ENCODE peak calls at places on chromosomes 13 and 19, in seven cellular contexts. J is stimulated activated CD4-positive, alpha-beta T cell treated with anti-CD3 and anti-CD28 coated beads, Interleukin-4, amount 100 ng/mL, for 1 hour; D is NCI-H1694; P is HEK293T; Q is C1 segment of cervical spinal cord; Z is iPS DF 19.7; E is NCI-H146. F is an unnamed sample.

GRCh38 chr19:18854982-18855381 is 23.2 kb downstream of the UPF1 start:
- DNase-seq in Z (no peak), D (no peak), J (no peak), Q (no peak), P (no peak), E (no peak), F (no peak)

GRCh38 chr13:40780822-40781401 is 8.5 kb upstream of the SLC25A15 start:
- DNase-seq in Q (no peak), Z (no peak), D (no peak), P (peak), E (no peak), J (no peak), F (no peak)

GRCh38 chr19:3275068-3275582 is 50.7 kb downstream of the CELF5 start:
- DNase-seq in J (peak), D (peak), Q (no peak), E (peak), P (peak), Z (no peak), F (no peak)

GRCh38 chr13:67515895-67516294 is 285.8 kb upstream of the PCDH9 start:
- DNase-seq in J (no peak), Q (no peak), Z (no peak), E (peak), D (no peak), P (no peak), F (no peak)

GRCh38 chr13:28477709-28477973 is 17.3 kb downstream of the FLT1 start:
- DNase-seq in J (no peak), P (no peak), Z (no peak), Q (no peak), E (no peak), D (no peak), F (no peak)

GRCh38 chr13:42532561-42533335 is 41.2 kb upstream of the TNFSF11 start:
- DNase-seq in E (no peak), J (no peak), D (no peak), P (no peak), Z (no peak), Q (no peak), F (no peak)

GRCh38 chr13:24716446-24716845 is 36.2 kb downstream of the ATP12A start:
- DNase-seq in J (no peak), P (no peak), E (no peak), D (no peak), Z (no peak), Q (no peak), F (no peak)

GRCh38 chr13:111047326-111047725 is 67.8 kb upstream of the ARHGEF7 start:
- DNase-seq in D (no peak), J (no peak), Z (no peak), Q (no peak), P (no peak), E (no peak), F (no peak)

GRCh38 chr13:40517486-40518311 is 148.7 kb downstream of the FOXO1 start:
- DNase-seq in D (no peak), P (no peak), Z (no peak), E (no peak), Q (no peak), J (peak), F (no peak)

GRCh38 chr13:110478405-110479214 is 82.9 kb downstream of the RAB20 start:
- DNase-seq in E (no peak), P (no peak), Z (no peak), J (no peak), D (no peak), Q (no peak), F (no peak)

GRCh38 chr19:33577947-33578346 is 43.8 kb upstream of the CHST8 start:
- DNase-seq in Z (no peak), D (no peak), P (no peak), Q (no peak), E (no peak), J (no peak), F (no peak)

GRCh38 chr19:40394816-40395210 is 4.8 kb upstream of the HIPK4 start:
- DNase-seq in P (no peak), D (no peak), Z (no peak), E (no peak), Q (no peak), J (no peak), F (peak)

GRCh38 chr19:42436006-42436405 is 6.7 kb downstream of the CXCL17 start:
- DNase-seq in D (no peak), P (no peak), J (no peak), Q (no peak), Z (no peak), E (no peak), F (no peak)

GRCh38 chr19:13938361-13939027 is at the start of gene PODNL1:
- DNase-seq in E (no peak), P (no peak), Z (no peak), J (no peak), Q (peak), D (no peak), F (no peak)

GRCh38 chr13:111898956-111899713 is 167.8 kb upstream of the SOX1 start:
- DNase-seq in P (no peak), Z (no peak), Q (no peak), J (no peak), E (no peak), D (no peak), F (no peak)

GRCh38 chr13:61146158-61146557 is 269.5 kb downstream of the PCDH20 start:
- DNase-seq in J (no peak), Z (no peak), Q (no peak), P (no peak), E (no peak), D (no peak), F (no peak)

GRCh38 chr13:23610187-23610576 is 40.0 kb downstream of the TNFRSF19 start:
- DNase-seq in D (no peak), J (no peak), Z (no peak), Q (no peak), P (no peak), E (no peak), F (peak)

GRCh38 chr13:44313674-44314073 is 60.0 kb upstream of the SERP2 start:
- DNase-seq in Q (no peak), P (no peak), D (no peak), Z (no peak), E (no peak), J (no peak), F (no peak)

GRCh38 chr13:36294061-36294460 is 3.6 kb downstream of the CCDC169 start:
- DNase-seq in D (no peak), J (no peak), P (no peak), E (no peak), Z (no peak), Q (no peak), F (no peak)

GRCh38 chr13:59394526-59394925 is 769.2 kb downstream of the DIAPH3 start:
- DNase-seq in Q (no peak), E (no peak), Z (no peak), P (no peak), J (no peak), D (no peak), F (no peak)

GRCh38 chr13:74104661-74105275 is 29.4 kb downstream of the KLF12 start:
- DNase-seq in P (no peak), D (no peak), Q (no peak), Z (no peak), J (no peak), E (peak), F (no peak)

GRCh38 chr19:10864538-10864899 is 6.8 kb upstream of the CARM1 start:
- DNase-seq in D (peak), E (peak), P (peak), Z (no peak), Q (peak), J (peak), F (peak)

GRCh38 chr13:99969934-99970760 is 1.4 kb downstream of the ZIC5 start:
- DNase-seq in E (peak), J (peak), D (peak), Q (no peak), P (peak), Z (no peak), F (no peak)

GRCh38 chr13:107295391-107296157 is 727.6 kb upstream of the ARGLU1 start:
- DNase-seq in P (no peak), E (no peak), J (no peak), Z (no peak), Q (no peak), D (no peak), F (no peak)

GRCh38 chr13:55263045-55263444 is 1877.7 kb upstream of the PRR20A start:
- DNase-seq in D (no peak), Z (no peak), E (no peak), J (no peak), Q (no peak), P (no peak), F (no peak)

GRCh38 chr19:55382013-55382412 is 2.1 kb downstream of the TMEM238 start:
- DNase-seq in E (no peak), D (no peak), P (no peak), J (no peak), Z (no peak), Q (no peak), F (no peak)

GRCh38 chr13:46053162-46054012 is 841 bp upstream of the ZC3H13 start:
- DNase-seq in Z (no peak), J (no peak), Q (no peak), D (no peak), E (no peak), P (no peak), F (no peak)

GRCh38 chr19:1183543-1184172 is 9.6 kb upstream of the SBNO2 start:
- DNase-seq in P (no peak), Z (no peak), J (no peak), E (no peak), Q (no peak), D (no peak), F (no peak)